ENCODE peak calls at places on chromosomes 11 and 22, in nine cellular contexts. S is thoracic aorta; X is keratinocyte; U is prostate gland; G is spleen; M is ascending aorta; R is Panc1; P is tibial nerve; C is CD8-positive, alpha-beta T cell. O is an unnamed sample.

GRCh38 chr11:119673389-119674336 is 55.3 kb downstream of the NECTIN1 start:
- DNase-seq in S (no peak), X (no peak), U (no peak), G (peak; percentile 84), M (no peak), R (no peak), P (no peak), C (no peak), O (peak; percentile 62)

GRCh38 chr22:20725987-20726558 is 47.8 kb upstream of the SERPIND1 start:
- DNase-seq in S (no peak), X (no peak), U (no peak), G (peak; percentile 41), M (no peak), R (no peak), P (no peak), C (no peak), O (no peak)

GRCh38 chr11:6674856-6675255 is 8.3 kb downstream of the MRPL17 start:
- DNase-seq in S (no peak), X (no peak), U (no peak), G (no peak), M (no peak), R (no peak), P (no peak), C (no peak), O (no peak)

GRCh38 chr11:60625262-60625661 is 74.2 kb upstream of the MS4A8 start:
- DNase-seq in S (no peak), X (no peak), U (peak; percentile 39), G (no peak), M (no peak), R (no peak), P (no peak), C (no peak), O (peak; percentile 38)

GRCh38 chr22:21014202-21015050 is 539 bp upstream of the P2RX6 start:
- DNase-seq in S (peak; percentile 42), X (no peak), U (peak; percentile 64), G (peak; percentile 96), M (peak; percentile 40), R (no peak), P (peak; percentile 54), C (peak; percentile 83), O (peak; percentile 84)

GRCh38 chr11:34192481-34193401 is 87.3 kb downstream of the NAT10 start:
- DNase-seq in S (peak; percentile 70), X (peak; percentile 93), U (peak; percentile 38), G (no peak), M (peak; percentile 60), R (no peak), P (peak; percentile 41), C (no peak), O (peak; percentile 83)

GRCh38 chr11:78656984-78657383 is 82.3 kb upstream of the NARS2 start:
- DNase-seq in S (no peak), X (no peak), U (no peak), G (no peak), M (no peak), R (no peak), P (no peak), C (no peak), O (no peak)

GRCh38 chr22:17057959-17058814 is 26.6 kb upstream of the IL17RA start:
- DNase-seq in S (no peak), X (no peak), U (peak; percentile 72), G (no peak), M (no peak), R (peak; percentile 51), P (peak; percentile 55), C (no peak), O (peak; percentile 82)

GRCh38 chr11:117199061-117199915 is at the start of gene TAGLN:
- DNase-seq in S (peak; percentile 85), X (no peak), U (peak; percentile 49), G (no peak), M (peak; percentile 87), R (no peak), P (peak; percentile 71), C (no peak), O (peak; percentile 72)

GRCh38 chr11:16615480-16615879 is 123.0 kb upstream of the C11orf58 start:
- DNase-seq in S (no peak), X (no peak), U (no peak), G (no peak), M (no peak), R (no peak), P (no peak), C (no peak), O (no peak)

GRCh38 chr22:30643055-30643875 is 7.7 kb downstream of the SLC35E4 start:
- DNase-seq in S (no peak), X (no peak), U (no peak), G (no peak), M (no peak), R (no peak), P (no peak), C (no peak), O (no peak)

GRCh38 chr11:130891326-130891725 is 25.0 kb downstream of the SNX19 start:
- DNase-seq in S (no peak), X (no peak), U (no peak), G (no peak), M (no peak), R (no peak), P (no peak), C (no peak), O (no peak)

GRCh38 chr11:12598330-12599256 is 75.6 kb upstream of the TEAD1 start:
- DNase-seq in S (no peak), X (no peak), U (no peak), G (no peak), M (no peak), R (no peak), P (no peak), C (peak; percentile 18), O (no peak)

GRCh38 chr11:13927496-13927895 is 35.0 kb upstream of the SPON1 start:
- DNase-seq in S (no peak), X (no peak), U (no peak), G (no peak), M (no peak), R (no peak), P (no peak), C (no peak), O (no peak)

GRCh38 chr11:106076421-106076922 is 675 bp downstream of the KBTBD3 start:
- DNase-seq in S (no peak), X (no peak), U (peak; percentile 20), G (no peak), M (no peak), R (peak; percentile 28), P (no peak), C (no peak), O (peak; percentile 27)

GRCh38 chr11:115653926-115654325 is 149.7 kb upstream of the CADM1 start:
- DNase-seq in S (no peak), X (no peak), U (peak; percentile 88), G (no peak), M (no peak), R (no peak), P (no peak), C (no peak), O (no peak)

GRCh38 chr11:4211991-4212390 is 117.4 kb downstream of the RRM1 start:
- DNase-seq in S (no peak), X (no peak), U (no peak), G (no peak), M (no peak), R (no peak), P (no peak), C (no peak), O (no peak)

GRCh38 chr22:19287889-19288288 is 3.6 kb downstream of the CLTCL1 start:
- DNase-seq in S (no peak), X (no peak), U (no peak), G (no peak), M (no peak), R (no peak), P (no peak), C (no peak), O (no peak)

DNA sequence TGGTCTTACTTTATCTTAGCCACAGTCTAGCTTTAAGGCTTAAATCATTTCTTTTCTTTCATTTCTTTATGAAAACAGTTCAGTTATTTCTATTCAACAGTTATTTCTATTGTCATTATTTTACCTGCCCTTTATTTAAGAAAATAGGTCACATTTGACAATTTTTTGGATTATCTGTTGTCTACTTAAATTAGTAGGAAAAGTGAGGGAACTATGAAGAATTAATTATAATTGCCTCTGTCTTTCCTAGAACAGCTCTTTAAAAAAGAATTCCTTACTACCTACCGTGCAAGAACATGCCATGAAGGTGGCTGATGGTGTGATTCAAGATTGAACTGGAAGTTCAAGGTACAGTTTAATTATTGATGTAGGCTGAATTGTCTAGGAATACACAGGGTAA is at the start of gene OR4C6:
- DNase-seq in S (no peak), X (no peak), U (no peak), G (no peak), M (no peak), R (no peak), P (no peak), C (no peak), O (no peak)
- H3K36me3 ChIP-seq in S (no peaks in the 10 kb centered on the region), X (no peaks in the 10 kb centered on the region), U (no peaks in the 10 kb centered on the region), G (no peaks in the 10 kb centered on the region), M (no peaks in the 10 kb centered on the region), R (no peaks in the 10 kb centered on the region), P (no peaks in the 10 kb centered on the region), C (no peaks in the 10 kb centered on the region), O (no peaks in the 10 kb centered on the region)

GRCh38 chr11:86478348-86478747 is 103.7 kb downstream of the CCDC81 start:
- DNase-seq in S (no peak), X (no peak), U (no peak), G (no peak), M (no peak), R (no peak), P (no peak), C (no peak), O (no peak)
- H3K4me1 ChIP-seq in S (peaks cover 53% of the 10 kb centered on the region), X (peaks cover 15% of the 10 kb centered on the region), U (no peaks in the 10 kb centered on the region), G (peaks cover 42% of the 10 kb centered on the region), M (no peaks in the 10 kb centered on the region), R (peaks cover 34% of the 10 kb centered on the region), P (peaks cover 45% of the 10 kb centered on the region), C (no peaks in the 10 kb centered on the region), O (peaks cover 35% of the 10 kb centered on the region)

GRCh38 chr11:90222152-90222458 is 744 bp downstream of the CHORDC1 start:
- DNase-seq in S (no peak), X (no peak), U (no peak), G (no peak), M (no peak), R (no peak), P (no peak), C (no peak), O (no peak)
- H3K27ac ChIP-seq in S (peak overlapping the region; percentile 90), X (peak overlapping the region; percentile 81), U (peak overlapping the region; percentile 96), G (peak overlapping the region; percentile 92), M (peak overlapping the region; percentile 91), R (peak overlapping the region; percentile 95), P (peak overlapping the region; percentile 89), C (peak overlapping the region; percentile 80), O (peak overlapping the region; percentile 89)

GRCh38 chr22:24543679-24544243 is 11.2 kb downstream of the GUCD1 start:
- DNase-seq in S (no peak), X (no peak), U (no peak), G (no peak), M (no peak), R (no peak), P (no peak), C (no peak), O (no peak)

GRCh38 chr22:24542641-24543040 is 12.3 kb downstream of the GUCD1 start:
- DNase-seq in S (no peak), X (no peak), U (peak; percentile 80), G (no peak), M (no peak), R (no peak), P (no peak), C (no peak), O (no peak)

GRCh38 chr22:24540470-24540869 is 14.5 kb downstream of the GUCD1 start:
- DNase-seq in S (no peak), X (no peak), U (no peak), G (no peak), M (no peak), R (no peak), P (no peak), C (no peak), O (no peak)

GRCh38 chr22:24543068-24543675 is 11.8 kb downstream of the GUCD1 start:
- DNase-seq in S (no peak), X (no peak), U (no peak), G (no peak), M (no peak), R (no peak), P (no peak), C (no peak), O (no peak)

GRCh38 chr22:24541681-24542515 is 13.0 kb downstream of the GUCD1 start:
- DNase-seq in S (no peak), X (no peak), U (no peak), G (peak; percentile 51), M (no peak), R (no peak), P (no peak), C (no peak), O (no peak)
- H3K36me3 ChIP-seq in S (peaks cover 57% of the 10 kb centered on the region), X (peaks cover 30% of the 10 kb centered on the region), U (peaks cover 14% of the 10 kb centered on the region), G (peaks cover 67% of the 10 kb centered on the region), M (peaks cover 60% of the 10 kb centered on the region), R (no peaks in the 10 kb centered on the region), P (peaks cover 87% of the 10 kb centered on the region), C (peaks cover 29% of the 10 kb centered on the region), O (no peaks in the 10 kb centered on the region)

O was measured in adrenal gland.